ENCODE peak calls at places on chromosomes 4 and X, in eight cellular contexts. W, J, A, M, H, O, S and V are unnamed samples.

GRCh38 chrX:40108959-40109287 is 11.2 kb upstream of the BCOR start:
- DNase-seq in M (peak; percentile 63), S (peak; percentile 77), H (peak; percentile 82), A (no peak), O (peak; percentile 62), J (no peak), W (peak; percentile 44), V (peak; percentile 40)

GRCh38 chr4:113524096-113524495 is 237.4 kb downstream of the CAMK2D start:
- DNase-seq in S (no peak), H (no peak), W (no peak), A (no peak), M (no peak), O (no peak), J (no peak), V (peak; percentile 41)

GRCh38 chr4:76697129-76697803 is 200.7 kb downstream of the SOWAHB start:
- DNase-seq in M (no peak), J (no peak), A (no peak), H (no peak), W (no peak), S (no peak), O (no peak), V (no peak)

GRCh38 chrX:75067931-75068330 is 88.2 kb downstream of the ABCB7 start:
- DNase-seq in W (no peak), M (peak; percentile 9), J (no peak), H (no peak), O (no peak), S (no peak), A (no peak), V (no peak)

GRCh38 chrX:44432641-44433040 is 89.2 kb upstream of the EFHC2 start:
- DNase-seq in J (peak; percentile 4), W (no peak), A (no peak), H (no peak), M (peak; percentile 28), O (no peak), S (no peak), V (no peak)

GRCh38 chrX:46759645-46759974 is 692 bp upstream of the SLC9A7 start:
- DNase-seq in M (no peak), O (no peak), J (no peak), S (no peak), A (no peak), W (no peak), H (peak; percentile 8), V (no peak)

GRCh38 chr4:105107105-105107856 is 39.4 kb upstream of the TET2 start:
- DNase-seq in H (no peak), M (no peak), W (no peak), J (no peak), O (no peak), S (no peak), A (no peak), V (no peak)

GRCh38 chr4:73259552-73260140 is 1.0 kb upstream of the ANKRD17 start:
- DNase-seq in O (no peak), S (no peak), H (no peak), A (no peak), J (no peak), M (no peak), W (no peak), V (no peak)

GRCh38 chr4:186727977-186728519 is 4.4 kb upstream of the FAT1 start:
- DNase-seq in M (peak; percentile 83), H (no peak), O (no peak), S (no peak), J (no peak), W (no peak), A (no peak), V (no peak)

GRCh38 chrX:132584936-132585335 is 96.1 kb upstream of the MBNL3 start:
- DNase-seq in S (no peak), A (no peak), J (no peak), W (no peak), O (no peak), M (no peak), H (no peak), V (no peak)

GRCh38 chr4:142940614-142941013 is 94.5 kb upstream of the INPP4B start:
- DNase-seq in H (peak; percentile 62), A (no peak), O (no peak), S (no peak), W (no peak), J (no peak), M (no peak), V (no peak)

GRCh38 chr4:123785515-123785914 is 388.9 kb downstream of the SPRY1 start:
- DNase-seq in J (no peak), M (peak; percentile 87), S (no peak), H (no peak), A (no peak), O (no peak), W (peak; percentile 65), V (no peak)

GRCh38 chr4:30535255-30535654 is 184.9 kb upstream of the PCDH7 start:
- DNase-seq in H (no peak), S (no peak), M (no peak), O (no peak), W (no peak), J (no peak), A (no peak), V (no peak)

GRCh38 chrX:112731793-112732192 is 52.1 kb upstream of the LHFPL1 start:
- DNase-seq in O (no peak), J (no peak), W (no peak), A (peak; percentile 2), H (no peak), M (no peak), S (no peak), V (no peak)

GRCh38 chr4:156939151-156939550 is 32.4 kb downstream of the PDGFC start:
- DNase-seq in J (no peak), M (peak; percentile 83), A (no peak), O (no peak), H (no peak), W (no peak), S (no peak), V (no peak)

GRCh38 chr4:152415980-152416379 is 119.9 kb downstream of the FBXW7 start:
- DNase-seq in A (no peak), H (no peak), J (no peak), O (no peak), W (no peak), S (no peak), M (peak; percentile 10), V (no peak)

GRCh38 chr4:122665148-122665547 is 44.3 kb upstream of the IL21 start:
- DNase-seq in H (no peak), A (no peak), W (no peak), J (no peak), M (no peak), S (no peak), O (no peak), V (no peak)

GRCh38 chrX:103779156-103779555 is 2.5 kb downstream of the PLP1 start:
- DNase-seq in A (no peak), H (peak; percentile 39), S (no peak), M (no peak), W (no peak), O (no peak), J (no peak), V (no peak)
- H3K27ac ChIP-seq in A (no peak overlapping the region), H (no peak overlapping the region), S (no peak overlapping the region), M (no peak overlapping the region), W (peak overlapping the region; percentile 78), O (no peak overlapping the region), J (no peak overlapping the region), V (no peak overlapping the region)

DNA sequence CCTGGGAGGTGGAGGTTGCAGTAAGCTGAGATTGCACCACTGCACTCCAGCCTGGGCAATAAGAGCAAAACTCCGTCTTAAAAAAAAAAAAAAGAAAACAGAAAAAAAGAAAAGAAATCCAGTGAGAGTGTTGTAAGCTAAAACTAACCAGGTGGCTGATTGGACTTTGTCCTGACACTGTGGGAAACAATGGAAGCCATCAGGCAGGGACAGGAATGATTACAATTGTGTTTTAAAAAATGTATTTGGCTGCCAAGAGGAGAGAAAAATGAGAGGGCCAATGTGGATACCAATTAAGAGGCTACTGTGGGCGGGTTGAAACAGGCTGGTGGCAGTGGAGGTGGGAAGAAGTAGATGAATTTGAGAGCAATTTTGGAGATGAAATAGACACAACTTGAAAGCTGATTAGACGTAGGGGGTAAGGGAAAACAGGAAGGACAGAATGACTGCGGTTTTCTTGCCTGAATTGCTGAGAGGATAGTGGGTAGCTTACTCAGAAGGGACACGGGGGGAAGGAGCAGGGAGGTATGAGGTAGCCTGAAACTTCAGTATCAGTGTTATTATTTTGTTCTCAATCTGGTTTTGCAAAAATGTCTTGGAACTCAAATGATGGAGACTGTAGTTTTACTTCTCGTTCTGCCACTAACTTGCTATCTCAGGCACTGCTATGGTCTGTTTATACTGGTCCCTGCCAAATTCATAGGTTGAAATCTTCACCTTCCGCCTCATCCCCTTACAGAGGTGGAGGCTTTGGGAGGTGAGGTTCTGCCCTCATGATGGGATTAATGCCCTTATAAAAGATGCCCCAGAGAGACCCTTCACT is 45.6 kb upstream of the CHRNA9 start:
- DNase-seq in H (no peak), W (no peak), A (peak; percentile 41), J (no peak), S (no peak), O (no peak), M (peak; percentile 64), V (no peak)
- H3K27ac ChIP-seq in H (no peak overlapping the region), W (no peak overlapping the region), A (peak overlapping the region; percentile 65), J (no peak overlapping the region), S (no peak overlapping the region), O (peak overlapping the region; percentile 9), M (peak overlapping the region; percentile 84), V (peak overlapping the region; percentile 68)

GRCh38 chrX:125628435-125628834 is 308.8 kb downstream of the TEX13C start:
- DNase-seq in S (no peak), M (no peak), J (no peak), A (no peak), H (no peak), O (no peak), W (no peak), V (no peak)

GRCh38 chrX:125622899-125623298 is 303.2 kb downstream of the TEX13C start:
- DNase-seq in W (no peak), H (no peak), S (no peak), O (no peak), A (no peak), J (no peak), M (no peak), V (no peak)

DNA sequence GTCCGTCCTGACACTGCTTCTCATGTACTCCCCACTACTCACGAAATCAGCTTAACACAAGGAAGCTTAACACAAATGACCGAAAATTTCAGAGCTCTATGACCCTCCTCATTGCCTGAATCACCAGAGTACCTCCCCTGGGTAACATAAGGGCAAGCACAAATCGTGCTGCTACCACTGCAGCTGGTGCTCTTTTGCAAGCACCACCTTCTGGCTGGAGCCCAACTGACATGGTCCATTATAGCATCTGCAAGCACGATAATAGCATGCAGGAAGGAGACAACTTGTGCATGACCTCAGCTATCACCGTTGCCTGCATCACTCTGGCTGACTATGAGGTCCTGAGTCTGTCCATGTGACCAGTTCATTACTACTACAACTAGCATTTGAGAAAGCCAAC is 308.0 kb downstream of the TEX13C start:
- DNase-seq in S (no peak), A (no peak), O (no peak), W (no peak), M (no peak), H (no peak), J (no peak), V (no peak)
- H3K27ac ChIP-seq in S (no peak overlapping the region), A (no peak overlapping the region), O (no peak overlapping the region), W (no peak overlapping the region), M (no peak overlapping the region), H (no peak overlapping the region), J (no peak overlapping the region), V (no peak overlapping the region)

DNA sequence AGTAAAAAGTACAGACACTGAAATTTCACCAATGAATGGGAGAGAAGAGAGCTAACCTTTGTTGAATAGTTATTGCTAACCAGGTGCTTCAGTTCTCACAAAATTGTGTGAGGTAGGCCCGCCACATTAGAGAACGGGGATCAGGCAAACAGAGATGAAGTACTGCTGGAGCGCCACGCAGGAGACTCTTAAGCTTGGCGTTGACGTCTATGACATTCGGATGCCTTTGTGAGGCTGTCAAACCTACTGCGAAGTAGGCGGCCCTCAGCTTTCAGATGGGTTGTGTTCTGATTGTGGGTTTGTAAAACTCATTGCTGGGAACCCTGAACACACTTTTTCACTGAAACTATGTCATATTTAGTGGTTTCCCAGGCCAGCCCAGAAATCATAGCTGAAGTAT is 173.6 kb downstream of the CBR4 start:
- DNase-seq in H (no peak), S (no peak), O (no peak), J (no peak), W (no peak), A (no peak), M (no peak), V (no peak)
- H3K27ac ChIP-seq in H (no peak overlapping the region), S (no peak overlapping the region), O (peak overlapping the region; percentile 19), J (peak overlapping the region; percentile 99), W (no peak overlapping the region), A (no peak overlapping the region), M (no peak overlapping the region), V (no peak overlapping the region)